ENCODE peak calls at places on chromosome 1, in nine cellular contexts. G is MM.1S; L is CD8-positive, alpha-beta T cell; A is pancreas; M is ascending aorta; V is stomach; W is A549; Q is psoas muscle; R is effector memory CD4-positive, alpha-beta T cell. T is an unnamed sample. For H3K4me1, the result is how much of the 10 kb centered on the place peaks cover.

GRCh38 chr1:31848381-31848897 is 32.6 kb upstream of the SPOCD1 start:
- DNase-seq in G (peak), A (no peak), L (peak), Q (no peak), M (no peak), V (no peak), W (no peak), R (peak), T (peak)

GRCh38 chr1:205565799-205566198 is 61.3 kb downstream of the CDK18 start:
- DNase-seq in M (no peak), Q (no peak), A (no peak), R (no peak), G (no peak), W (no peak), L (no peak), V (peak), T (no peak)

GRCh38 chr1:224710196-224710595 is 94.1 kb downstream of the CNIH3 start:
- DNase-seq in W (no peak), L (no peak), A (no peak), M (no peak), V (no peak), R (no peak), Q (no peak), G (no peak), T (no peak)

GRCh38 chr1:38564946-38565570 is 294.5 kb downstream of the RRAGC start:
- DNase-seq in G (no peak), W (no peak), A (no peak), L (no peak), R (no peak), M (no peak), Q (no peak), V (no peak), T (no peak)

GRCh38 chr1:206469933-206470691 is at the start of gene IKBKE:
- DNase-seq in Q (no peak), R (peak), A (no peak), G (peak), L (peak), V (peak), M (peak), W (peak), T (peak)

GRCh38 chr1:201153474-201154388 is 543 bp downstream of the TMEM9 start:
- DNase-seq in G (no peak), M (no peak), V (no peak), R (no peak), A (no peak), L (no peak), Q (no peak), W (no peak), T (no peak)

GRCh38 chr1:89587728-89588127 is 45.2 kb upstream of the LRRC8C start:
- DNase-seq in V (no peak), A (no peak), M (no peak), W (no peak), Q (no peak), G (no peak), L (no peak), R (no peak), T (no peak)

GRCh38 chr1:143735764-143736461 is 235.9 kb downstream of the FAM72C start:
- DNase-seq in Q (no peak), L (no peak), V (no peak), R (no peak), W (peak), M (no peak), G (no peak), A (no peak), T (no peak)

GRCh38 chr1:54965624-54966340 is 14.6 kb upstream of the TMEM61 start:
- DNase-seq in W (no peak), R (no peak), G (peak), L (no peak), Q (peak), M (peak), V (peak), A (no peak), T (peak)

GRCh38 chr1:68178821-68179490 is 53.4 kb downstream of the WLS start:
- DNase-seq in R (no peak), V (no peak), M (no peak), L (no peak), Q (no peak), G (peak), W (no peak), A (no peak), T (no peak)

GRCh38 chr1:186983327-186983726 is 154.6 kb downstream of the PLA2G4A start:
- DNase-seq in A (no peak), V (no peak), Q (peak), L (no peak), W (no peak), M (no peak), G (no peak), R (no peak), T (no peak)

GRCh38 chr1:171267391-171267790 is 19.1 kb downstream of the FMO1 start:
- DNase-seq in A (no peak), G (no peak), M (no peak), W (no peak), V (no peak), R (no peak), L (no peak), Q (no peak), T (no peak)

GRCh38 chr1:19511117-19511516 is 25.8 kb upstream of the CAPZB start:
- DNase-seq in V (no peak), M (no peak), W (no peak), Q (no peak), L (no peak), G (no peak), R (no peak), A (no peak), T (no peak)

GRCh38 chr1:204842892-204843291 is 27.8 kb upstream of the NFASC start:
- DNase-seq in V (no peak), A (no peak), G (peak), L (no peak), Q (no peak), W (no peak), R (no peak), M (no peak), T (no peak)

GRCh38 chr1:26158271-26159112 is at the start of gene FAM110D:
- DNase-seq in Q (no peak), W (no peak), G (no peak), L (no peak), R (no peak), M (no peak), V (no peak), A (peak), T (no peak)
- H3K4me1 ChIP-seq in Q (under half), W (under half), G (under half), L (under half), R (under half), M (under half), V (under half), A (under half), T (under half)

DNA sequence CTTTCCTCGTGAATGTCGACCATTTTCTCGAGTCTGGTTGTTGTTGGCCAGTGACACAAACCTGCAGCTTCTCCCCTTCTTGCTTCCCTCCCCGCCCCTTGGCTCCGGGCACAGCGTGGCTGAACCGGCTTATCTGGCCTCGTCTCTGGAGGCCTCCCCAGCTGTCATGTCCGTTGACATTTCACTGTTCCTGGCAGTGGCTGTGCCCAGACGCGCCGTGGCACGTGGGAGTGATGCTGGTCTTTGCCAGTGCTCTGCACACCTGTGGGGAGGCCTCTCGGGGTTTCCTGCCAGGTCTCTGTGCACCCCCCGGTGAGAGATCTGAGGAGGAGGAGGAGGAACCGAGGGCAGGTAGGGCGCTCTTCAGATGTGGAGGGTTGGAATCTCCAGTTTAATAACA is 23.7 kb downstream of the SKI start:
- DNase-seq in Q (peak), M (no peak), W (no peak), R (no peak), G (no peak), L (no peak), V (no peak), A (peak), T (no peak)
- H3K4me1 ChIP-seq in Q (half or more), M (half or more), W (under half), R (half or more), G (under half), L (half or more), V (half or more), A (under half), T (half or more)

GRCh38 chr1:12072741-12073140 is 9.6 kb downstream of the TNFRSF8 start:
- DNase-seq in L (no peak), V (no peak), A (no peak), G (no peak), W (no peak), M (no peak), R (no peak), Q (no peak), T (no peak)

GRCh38 chr1:12073796-12074195 is 10.7 kb downstream of the TNFRSF8 start:
- DNase-seq in W (no peak), R (no peak), A (no peak), V (no peak), G (no peak), Q (no peak), L (no peak), M (no peak), T (no peak)

GRCh38 chr1:12075195-12076114 is 12.4 kb downstream of the TNFRSF8 start:
- DNase-seq in M (no peak), G (no peak), Q (no peak), W (no peak), R (no peak), L (no peak), A (no peak), V (no peak), T (no peak)

GRCh38 chr1:12069616-12070244 is 6.6 kb downstream of the TNFRSF8 start:
- DNase-seq in Q (no peak), A (no peak), G (no peak), R (no peak), M (no peak), V (no peak), W (no peak), L (no peak), T (no peak)

GRCh38 chr1:12071892-12072291 is 8.8 kb downstream of the TNFRSF8 start:
- DNase-seq in L (no peak), G (no peak), A (no peak), W (no peak), V (no peak), R (no peak), Q (no peak), M (no peak), T (no peak)
- H3K4me1 ChIP-seq in L (under half), G (under half), A (under half), W (under half), V (under half), R (under half), Q (under half), M (under half), T (under half)

GRCh38 chr1:151992345-151993083 is 1.1 kb downstream of the S100A10 start:
- DNase-seq in Q (peak), V (peak), W (peak), L (no peak), A (peak), M (peak), R (peak), G (no peak), T (no peak)

GRCh38 chr1:151990058-151990855 is 3.4 kb downstream of the S100A10 start:
- DNase-seq in L (no peak), Q (no peak), W (no peak), A (no peak), G (no peak), R (no peak), V (no peak), M (no peak), T (no peak)

GRCh38 chr1:151991663-151992344 is 1.9 kb downstream of the S100A10 start:
- DNase-seq in L (no peak), M (no peak), R (no peak), A (no peak), V (no peak), W (no peak), Q (no peak), G (no peak), T (no peak)

GRCh38 chr1:151989131-151989868 is 4.4 kb downstream of the S100A10 start:
- DNase-seq in L (no peak), M (peak), A (no peak), R (no peak), V (peak), G (no peak), W (peak), Q (peak), T (no peak)

DNA sequence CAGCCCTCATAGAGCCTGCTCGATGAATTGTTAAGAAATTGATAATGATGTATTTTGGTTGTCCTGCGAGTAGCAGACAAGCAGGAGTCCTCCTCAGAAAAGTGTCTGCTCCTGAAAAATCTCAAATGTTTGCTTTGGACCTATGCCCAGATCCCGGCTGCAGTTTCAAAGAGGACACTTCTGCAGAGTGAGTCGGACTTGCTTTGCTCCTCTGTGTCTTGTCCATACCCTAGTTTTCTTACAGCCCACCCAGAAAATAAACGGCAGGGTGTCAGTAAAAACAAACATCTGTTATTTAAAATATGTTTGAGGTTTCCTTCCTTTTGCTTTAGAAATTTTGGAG is 2.8 kb downstream of the S100A10 start:
- DNase-seq in G (no peak), W (peak), V (peak), L (no peak), M (no peak), A (no peak), Q (no peak), R (no peak), T (no peak)
- H3K4me1 ChIP-seq in G (under half), W (half or more), V (half or more), L (half or more), M (half or more), A (under half), Q (under half), R (under half), T (half or more)

GRCh38 chr1:27427329-27427728 is 34.9 kb downstream of the GPR3 start:
- DNase-seq in V (no peak), A (no peak), W (no peak), R (no peak), G (no peak), L (no peak), M (peak), Q (no peak), T (no peak)
- H3K4me1 ChIP-seq in V (half or more), A (under half), W (under half), R (under half), G (under half), L (half or more), M (half or more), Q (half or more), T (half or more)

GRCh38 chr1:34845131-34845901 is 14.2 kb downstream of the SMIM12 start:
- DNase-seq in R (no peak), W (no peak), M (no peak), A (no peak), G (no peak), L (no peak), V (no peak), Q (no peak), T (no peak)

GRCh38 chr1:34846265-34846664 is 13.3 kb downstream of the SMIM12 start:
- DNase-seq in V (no peak), R (no peak), G (no peak), M (no peak), Q (no peak), L (no peak), W (no peak), A (no peak), T (no peak)

GRCh38 chr1:34844252-34844634 is 15.3 kb downstream of the SMIM12 start:
- DNase-seq in Q (no peak), W (no peak), L (no peak), G (no peak), A (no peak), R (no peak), M (peak), V (no peak), T (no peak)

GRCh38 chr1:34850382-34850781 is 9.2 kb downstream of the SMIM12 start:
- DNase-seq in L (no peak), V (no peak), Q (no peak), W (no peak), R (no peak), A (no peak), M (no peak), G (no peak), T (no peak)

DNA sequence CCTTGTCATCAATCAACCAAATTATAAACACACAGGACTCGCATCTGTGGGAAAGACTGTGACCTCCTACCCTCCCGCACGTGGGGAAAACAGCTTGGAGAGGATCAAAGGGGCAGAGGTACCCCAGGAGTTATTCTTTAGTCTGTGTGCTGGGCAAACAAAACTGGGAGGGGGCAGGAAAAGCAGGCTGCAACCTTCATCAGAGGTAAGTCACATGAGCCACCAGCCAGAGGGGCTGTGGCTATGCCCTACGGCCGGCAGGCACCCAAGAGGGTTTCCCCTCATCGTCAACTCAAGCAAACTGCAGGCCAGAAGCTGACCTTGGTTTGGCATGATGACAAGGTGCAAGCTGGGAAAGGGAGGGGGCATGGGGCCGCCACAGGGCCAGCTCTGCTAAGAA is 12.5 kb downstream of the SMIM12 start:
- DNase-seq in R (no peak), Q (no peak), W (no peak), A (no peak), M (no peak), L (no peak), G (no peak), V (no peak), T (no peak)
- H3K4me1 ChIP-seq in R (under half), Q (under half), W (under half), A (under half), M (under half), L (under half), G (under half), V (under half), T (under half)

GRCh38 chr1:45200435-45200834 is 6.0 kb downstream of the ZSWIM5 start:
- DNase-seq in M (no peak), V (no peak), L (no peak), G (no peak), A (no peak), Q (no peak), W (no peak), R (no peak), T (no peak)

GRCh38 chr1:45198185-45198584 is 8.2 kb downstream of the ZSWIM5 start:
- DNase-seq in G (no peak), A (no peak), R (no peak), L (no peak), M (no peak), V (no peak), W (no peak), Q (no peak), T (no peak)

GRCh38 chr1:45196863-45197262 is 9.5 kb downstream of the ZSWIM5 start:
- DNase-seq in V (no peak), L (no peak), G (peak), R (no peak), Q (no peak), W (no peak), M (no peak), A (no peak), T (no peak)

GRCh38 chr1:45205000-45205909 is 1.1 kb downstream of the ZSWIM5 start:
- DNase-seq in W (peak), Q (peak), A (peak), G (no peak), V (peak), M (peak), L (peak), R (peak), T (no peak)

DNA sequence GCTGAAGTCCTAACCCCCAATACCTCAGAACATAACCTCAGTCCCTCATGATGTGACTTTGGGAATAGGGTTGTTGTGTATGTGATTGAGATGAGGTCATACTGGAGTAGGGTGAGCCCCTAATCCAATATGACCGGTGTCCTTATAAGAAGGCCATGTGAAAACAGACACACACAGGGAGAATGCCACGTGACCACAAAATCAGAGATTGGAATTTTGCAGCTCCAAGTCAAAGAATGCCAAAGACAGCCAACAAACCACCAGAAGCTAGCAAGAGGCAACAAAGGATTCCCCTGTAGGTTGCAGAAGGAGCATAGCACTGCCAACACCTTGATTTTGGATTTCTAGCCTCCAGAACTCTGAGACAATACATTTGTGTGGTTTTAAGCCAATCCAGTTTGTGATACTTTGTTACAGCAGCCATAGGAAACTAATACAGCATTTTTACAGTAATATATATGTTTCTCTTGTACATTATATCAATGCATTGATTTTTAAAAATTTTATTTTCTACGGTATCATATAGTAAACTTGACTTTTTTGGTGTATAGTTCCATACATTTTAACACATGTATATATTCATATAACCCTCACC is 5.4 kb downstream of the ZSWIM5 start:
- DNase-seq in L (no peak), W (no peak), G (no peak), V (no peak), A (no peak), Q (no peak), M (no peak), R (no peak), T (no peak)
- H3K4me1 ChIP-seq in L (under half), W (under half), G (under half), V (under half), A (under half), Q (under half), M (under half), R (under half), T (under half)

DNA sequence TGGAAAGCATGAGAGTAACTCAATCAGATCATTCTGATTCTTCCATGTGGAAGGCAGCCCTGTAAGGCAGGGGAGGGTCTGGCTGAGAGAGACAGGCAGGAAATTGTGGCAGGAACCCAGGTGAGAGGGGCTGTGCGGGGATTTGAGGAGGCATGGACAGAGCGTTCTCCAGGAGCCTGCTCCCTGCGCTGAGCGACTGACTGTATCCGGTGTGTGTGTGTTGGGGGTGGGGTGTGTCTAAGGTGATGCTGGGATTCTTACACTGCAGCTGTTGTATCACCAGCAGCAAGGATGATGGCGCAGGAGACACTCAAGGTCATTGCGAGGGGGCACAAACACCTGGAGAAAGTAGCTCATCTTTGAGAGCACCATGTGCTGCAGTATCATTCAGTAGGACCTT is 128.5 kb downstream of the RHOU start:
- DNase-seq in A (no peak), W (no peak), L (no peak), V (no peak), Q (no peak), G (no peak), R (no peak), M (no peak), T (no peak)
- H3K4me1 ChIP-seq in A (under half), W (half or more), L (under half), V (half or more), Q (under half), G (under half), R (under half), M (under half), T (under half)

T was measured in CD4-positive, CD25-positive, alpha-beta regulatory T cell.